ENCODE peak calls at places on chromosomes 7 and 10, in four cellular contexts. Y is stomach, N is left ventricle myocardium inferior, P is vagina. I is an unnamed sample.

GRCh38 chr10:102408728-102409603 is 9.6 kb downstream of the PSD start:
- DNase-seq in P (no peak), Y (no peak), N (no peak), I (no peak)

GRCh38 chr10:132706701-132707100 is 79.2 kb downstream of the NKX6-2 start:
- DNase-seq in N (peak; percentile 12), P (no peak), Y (no peak), I (peak; percentile 30)

GRCh38 chr10:109974509-109975191 is 33.1 kb upstream of the ADD3 start:
- DNase-seq in P (no peak), Y (no peak), N (no peak), I (no peak)

GRCh38 chr7:40885503-40885902 is 750.7 kb downstream of the SUGCT start:
- DNase-seq in P (peak; percentile 25), Y (no peak), N (no peak), I (no peak)

GRCh38 chr7:43669286-43670081 is 59.8 kb downstream of the COA1 start:
- DNase-seq in P (no peak), Y (no peak), N (no peak), I (no peak)

GRCh38 chr7:6026011-6026819 is 5.0 kb upstream of the ANKRD61 start:
- DNase-seq in N (peak; percentile 75), Y (peak; percentile 67), P (no peak), I (peak; percentile 77)

GRCh38 chr10:79066460-79067240 is 2.1 kb upstream of the ZMIZ1 start:
- DNase-seq in Y (no peak), N (no peak), P (no peak), I (no peak)

GRCh38 chr10:124296121-124296812 is 122.5 kb downstream of the OAT start:
- DNase-seq in P (peak; percentile 87), Y (no peak), N (no peak), I (no peak)

GRCh38 chr7:37698271-37698670 is 14.7 kb downstream of the GPR141 start:
- DNase-seq in Y (no peak), N (no peak), P (no peak), I (no peak)

GRCh38 chr10:3126249-3126648 is 46.3 kb downstream of the PITRM1 start:
- DNase-seq in N (no peak), P (no peak), Y (no peak), I (no peak)

GRCh38 chr7:17342726-17343125 is 44.3 kb downstream of the AHR start:
- DNase-seq in P (no peak), Y (no peak), N (no peak), I (no peak)

GRCh38 chr10:102347236-102347828 is 48.2 kb upstream of the NFKB2 start:
- DNase-seq in Y (peak; percentile 63), N (peak; percentile 20), P (no peak), I (peak; percentile 85)

GRCh38 chr10:84237199-84238051 is 3.9 kb downstream of the LRIT1 start:
- DNase-seq in Y (no peak), N (peak; percentile 52), P (no peak), I (no peak)

GRCh38 chr10:15333909-15334649 is 37.0 kb downstream of the FAM171A1 start:
- DNase-seq in P (no peak), Y (no peak), N (no peak), I (no peak)

GRCh38 chr10:29860159-29860558 is 199.2 kb downstream of the JCAD start:
- DNase-seq in Y (no peak), N (no peak), P (no peak), I (no peak)

GRCh38 chr7:143252002-143252401 is 11.2 kb upstream of the GSTK1 start:
- DNase-seq in P (no peak), N (no peak), Y (no peak), I (no peak)

GRCh38 chr10:123878666-123879311 is 12.8 kb downstream of the CPXM2 start:
- DNase-seq in Y (peak; percentile 3), N (no peak), P (no peak), I (no peak)

DNA sequence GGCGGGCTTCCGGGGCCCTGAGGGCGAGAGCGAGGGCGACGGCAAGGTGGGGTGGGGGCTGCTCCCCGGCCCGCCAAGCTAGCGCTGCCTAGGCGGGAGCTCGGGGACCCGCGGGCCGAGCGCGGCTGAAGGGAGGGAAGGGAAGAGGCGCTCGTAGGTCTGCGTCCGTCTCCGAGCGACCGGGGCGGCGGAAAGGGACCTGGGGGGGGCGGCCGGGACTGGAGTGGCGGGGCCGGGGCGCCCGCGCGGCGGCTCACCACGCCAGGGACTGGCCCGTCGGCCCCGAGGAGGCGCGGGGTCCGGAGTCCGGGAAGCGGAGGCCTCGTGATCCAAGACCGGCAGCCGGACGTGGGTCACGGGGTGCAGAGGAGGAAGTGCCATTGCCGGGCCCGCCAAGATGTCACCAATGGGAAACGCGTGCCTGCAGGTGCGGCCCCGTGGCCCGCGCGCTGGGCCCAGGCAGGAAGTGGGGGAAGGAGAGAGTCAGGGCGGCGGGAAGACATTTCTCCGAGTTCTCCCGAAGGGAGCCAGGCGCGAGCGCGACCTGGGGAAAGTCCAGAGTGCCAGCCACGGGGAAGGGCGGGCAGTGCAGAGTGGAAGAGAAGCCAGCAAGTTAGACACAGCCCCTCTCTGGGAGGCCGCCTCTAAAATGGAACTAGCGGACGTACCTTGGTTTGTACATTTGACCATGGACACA is 11.9 kb downstream of the HNRNPF start:
- DNase-seq in Y (peak; percentile 94), P (peak; percentile 92), N (peak; percentile 90), I (peak; percentile 89)
- H3K36me3 ChIP-seq in Y (peaks cover 21% of the 10 kb centered on the region), P (no peaks in the 10 kb centered on the region), N (peaks cover 33% of the 10 kb centered on the region), I (no peaks in the 10 kb centered on the region)

GRCh38 chr7:128856001-128856718 is 6.5 kb upstream of the ATP6V1F start:
- DNase-seq in Y (no peak), P (no peak), N (no peak), I (no peak)
- H3K4me3 ChIP-seq in Y (no peak overlapping the region), P (no peak overlapping the region), N (no peak overlapping the region), I (no peak overlapping the region)

GRCh38 chr7:130867581-130868136 is 133.7 kb upstream of the KLF14 start:
- DNase-seq in P (no peak), Y (no peak), N (no peak), I (peak; percentile 27)
- H3K36me3 ChIP-seq in P (no peaks in the 10 kb centered on the region), Y (peaks cover 13% of the 10 kb centered on the region), N (peaks cover 92% of the 10 kb centered on the region), I (peaks cover 81% of the 10 kb centered on the region)

GRCh38 chr7:152543801-152544200 is 108.0 kb upstream of the KMT2C start:
- DNase-seq in N (no peak), P (no peak), Y (no peak), I (no peak)
- H3K4me3 ChIP-seq in N (no peak overlapping the region), P (no peak overlapping the region), Y (no peak overlapping the region), I (no peak overlapping the region)

DNA sequence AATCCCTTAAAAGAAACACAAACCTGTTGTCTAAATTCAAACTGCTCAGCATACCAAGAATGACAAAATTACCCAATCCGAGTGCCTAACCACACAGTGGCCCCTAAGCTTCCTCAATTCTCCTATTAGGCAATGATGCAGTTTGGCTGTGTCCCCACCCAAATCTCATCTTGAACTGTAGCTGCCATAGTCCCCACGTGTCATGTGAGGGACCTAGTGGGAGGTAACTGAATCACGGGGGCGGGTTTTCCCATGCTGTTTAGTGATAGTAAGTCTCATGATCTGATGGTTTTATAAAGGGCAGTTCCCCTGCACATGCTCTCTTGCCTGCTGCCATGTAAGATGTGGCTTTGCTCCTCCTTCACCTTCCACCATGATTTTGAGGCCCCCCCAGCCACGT is 21.9 kb downstream of the PSAP start:
- DNase-seq in N (no peak), Y (no peak), P (no peak), I (no peak)
- H3K36me3 ChIP-seq in N (peaks cover 96% of the 10 kb centered on the region), Y (peaks cover 78% of the 10 kb centered on the region), P (no peaks in the 10 kb centered on the region), I (peaks cover 98% of the 10 kb centered on the region)

GRCh38 chr10:116608683-116609594 is 11.8 kb upstream of the PNLIPRP2 start:
- DNase-seq in P (no peak), Y (no peak), N (no peak), I (no peak)
- H3K4me3 ChIP-seq in P (peak overlapping the region; percentile 26), Y (peak overlapping the region; percentile 23), N (peak overlapping the region; percentile 62), I (no peak overlapping the region)

GRCh38 chr10:119908201-119908600 is 15.7 kb downstream of the SEC23IP start:
- DNase-seq in Y (no peak), P (no peak), N (no peak), I (no peak)

GRCh38 chr10:119898577-119898976 is 6.0 kb downstream of the SEC23IP start:
- DNase-seq in P (peak; percentile 67), N (no peak), Y (no peak), I (no peak)

GRCh38 chr10:119903946-119904666 is 11.6 kb downstream of the SEC23IP start:
- DNase-seq in P (no peak), Y (peak; percentile 31), N (no peak), I (no peak)
- H3K36me3 ChIP-seq in P (no peaks in the 10 kb centered on the region), Y (peaks cover 22% of the 10 kb centered on the region), N (peaks cover 72% of the 10 kb centered on the region), I (peaks cover 62% of the 10 kb centered on the region)